ENCODE peak calls at places on chromosomes 12 and 14, in eight cellular contexts. J is pancreas, M is left lung, A is heart left ventricle, R is cardiac muscle cell, P is stomach, W is GM06990, H is astrocyte. D is an unnamed sample. For H3K27me3, the result is how much of the 10 kb centered on the place peaks cover.

GRCh38 chr12:120126635-120127005 is 10.1 kb upstream of the RAB35 start:
- DNase-seq in J (no peak), M (no peak), A (no peak), R (no peak), P (no peak), W (no peak), H (peak), D (no peak)

GRCh38 chr12:106953352-106954260 is 2.1 kb upstream of the TMEM263 start:
- DNase-seq in J (no peak), M (no peak), A (no peak), R (no peak), P (no peak), W (no peak), H (peak), D (no peak)

GRCh38 chr14:74572829-74573360 is 39.1 kb downstream of the LTBP2 start:
- DNase-seq in J (no peak), M (no peak), A (peak), R (no peak), P (no peak), W (no peak), H (peak), D (no peak)

GRCh38 chr14:35351497-35351896 is 53.1 kb downstream of the NFKBIA start:
- DNase-seq in J (no peak), M (no peak), A (no peak), R (no peak), P (no peak), W (no peak), H (no peak), D (no peak)

GRCh38 chr12:128259556-128260070 is 7.4 kb upstream of the TMEM132C start:
- DNase-seq in J (peak), M (no peak), A (no peak), R (peak), P (no peak), W (no peak), H (no peak), D (peak)

GRCh38 chr14:77660754-77661153 is 44.3 kb upstream of the SPTLC2 start:
- DNase-seq in J (no peak), M (no peak), A (no peak), R (no peak), P (no peak), W (no peak), H (peak), D (no peak)

GRCh38 chr12:112506513-112507166 is 87.9 kb downstream of the PTPN11 start:
- DNase-seq in J (no peak), M (no peak), A (no peak), R (no peak), P (no peak), W (no peak), H (no peak), D (no peak)

GRCh38 chr12:54413284-54414190 is 5.5 kb downstream of the ITGA5 start:
- DNase-seq in J (no peak), M (peak), A (peak), R (no peak), P (peak), W (no peak), H (peak), D (no peak)

GRCh38 chr12:117113231-117113630 is 14.0 kb upstream of the TESC start:
- DNase-seq in J (no peak), M (no peak), A (no peak), R (no peak), P (no peak), W (no peak), H (no peak), D (no peak)

GRCh38 chr12:8912910-8913309 is 1.4 kb upstream of the PHC1 start:
- DNase-seq in J (peak), M (no peak), A (no peak), R (no peak), P (peak), W (no peak), H (no peak), D (peak)

GRCh38 chr12:123149088-123149827 is 1.6 kb downstream of the PITPNM2 start:
- DNase-seq in J (no peak), M (no peak), A (no peak), R (no peak), P (no peak), W (no peak), H (no peak), D (no peak)

GRCh38 chr12:90630006-90630405 is 325.0 kb downstream of the CCER1 start:
- DNase-seq in J (no peak), M (no peak), A (no peak), R (no peak), P (no peak), W (no peak), H (no peak), D (no peak)

GRCh38 chr12:16076553-16076952 is 165.4 kb downstream of the DERA start:
- DNase-seq in J (peak), M (no peak), A (no peak), R (peak), P (no peak), W (no peak), H (no peak), D (peak)

GRCh38 chr12:11026118-11026517 is 3.7 kb upstream of the TAS2R19 start:
- DNase-seq in J (no peak), M (no peak), A (no peak), R (no peak), P (no peak), W (no peak), H (no peak), D (peak)

GRCh38 chr12:11022520-11022919 is at the start of gene TAS2R19:
- DNase-seq in J (no peak), M (no peak), A (no peak), R (no peak), P (no peak), W (no peak), H (no peak), D (no peak)

DNA sequence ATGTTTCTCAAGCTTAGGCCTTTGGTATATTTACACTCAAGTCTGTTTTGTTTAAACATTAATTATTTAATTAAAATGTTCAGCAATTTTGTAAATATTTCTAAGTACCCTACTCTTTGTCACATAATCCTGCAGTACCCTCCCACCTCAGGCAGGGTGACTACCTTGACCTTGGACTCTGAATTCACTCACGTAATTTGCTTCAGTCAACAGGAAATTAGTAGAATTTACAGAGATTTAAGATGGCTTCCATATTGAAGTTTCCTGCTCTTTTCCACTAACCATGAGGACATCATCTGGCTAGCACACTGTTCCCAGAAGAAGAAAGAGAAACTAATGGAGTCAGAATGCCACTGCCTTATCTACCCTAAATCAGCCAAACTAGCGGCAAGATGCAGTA is 967 bp upstream of the TAS2R19 start:
- DNase-seq in J (no peak), M (no peak), A (no peak), R (no peak), P (no peak), W (no peak), H (no peak), D (no peak)
- TF ChIP-seq CTCF in J (no peak), M (no peak), A (no peak), R (no peak), P (no peak), W (no peak), H (no peak), D (no peak)

DNA sequence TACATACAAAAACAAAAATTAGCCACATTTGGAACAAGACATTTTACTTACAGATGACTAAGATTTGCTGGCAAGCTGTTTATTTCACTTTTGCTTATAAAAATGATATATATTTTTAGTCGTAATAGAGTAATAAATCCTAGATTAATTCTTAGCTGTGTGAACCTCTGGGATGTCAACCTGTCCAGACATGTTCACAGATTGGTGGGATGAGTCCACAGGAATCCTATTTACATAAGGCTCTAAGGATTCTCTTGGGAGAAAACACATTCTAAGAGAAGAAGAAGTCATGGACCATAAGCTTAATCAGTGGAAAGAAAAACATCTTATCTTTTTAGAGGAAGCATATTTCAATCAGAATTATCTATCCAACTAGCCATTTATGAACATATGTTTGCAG is 797.4 kb downstream of the C12orf50 start:
- DNase-seq in J (no peak), M (no peak), A (no peak), R (no peak), P (no peak), W (no peak), H (no peak), D (no peak)
- H3K4me3 ChIP-seq in J (no peak), M (no peak), A (no peak), R (no peak), P (no peak), W (no peak), H (no peak), D (no peak)

GRCh38 chr12:132459270-132459669 is 30.7 kb upstream of the FBRSL1 start:
- DNase-seq in J (no peak), M (peak), A (no peak), R (no peak), P (no peak), W (no peak), H (no peak), D (no peak)
- H3K27me3 ChIP-seq in J (under half), M (under half), A (under half), R (under half), P (under half), W (under half), H (under half), D (under half)

GRCh38 chr14:59190372-59190771 is 1.9 kb downstream of the DAAM1 start:
- DNase-seq in J (peak), M (no peak), A (peak), R (peak), P (no peak), W (no peak), H (no peak), D (peak)
- TF ChIP-seq CTCF in J (no peak), M (no peak), A (no peak), R (peak), P (no peak), W (peak), H (no peak), D (peak)

DNA sequence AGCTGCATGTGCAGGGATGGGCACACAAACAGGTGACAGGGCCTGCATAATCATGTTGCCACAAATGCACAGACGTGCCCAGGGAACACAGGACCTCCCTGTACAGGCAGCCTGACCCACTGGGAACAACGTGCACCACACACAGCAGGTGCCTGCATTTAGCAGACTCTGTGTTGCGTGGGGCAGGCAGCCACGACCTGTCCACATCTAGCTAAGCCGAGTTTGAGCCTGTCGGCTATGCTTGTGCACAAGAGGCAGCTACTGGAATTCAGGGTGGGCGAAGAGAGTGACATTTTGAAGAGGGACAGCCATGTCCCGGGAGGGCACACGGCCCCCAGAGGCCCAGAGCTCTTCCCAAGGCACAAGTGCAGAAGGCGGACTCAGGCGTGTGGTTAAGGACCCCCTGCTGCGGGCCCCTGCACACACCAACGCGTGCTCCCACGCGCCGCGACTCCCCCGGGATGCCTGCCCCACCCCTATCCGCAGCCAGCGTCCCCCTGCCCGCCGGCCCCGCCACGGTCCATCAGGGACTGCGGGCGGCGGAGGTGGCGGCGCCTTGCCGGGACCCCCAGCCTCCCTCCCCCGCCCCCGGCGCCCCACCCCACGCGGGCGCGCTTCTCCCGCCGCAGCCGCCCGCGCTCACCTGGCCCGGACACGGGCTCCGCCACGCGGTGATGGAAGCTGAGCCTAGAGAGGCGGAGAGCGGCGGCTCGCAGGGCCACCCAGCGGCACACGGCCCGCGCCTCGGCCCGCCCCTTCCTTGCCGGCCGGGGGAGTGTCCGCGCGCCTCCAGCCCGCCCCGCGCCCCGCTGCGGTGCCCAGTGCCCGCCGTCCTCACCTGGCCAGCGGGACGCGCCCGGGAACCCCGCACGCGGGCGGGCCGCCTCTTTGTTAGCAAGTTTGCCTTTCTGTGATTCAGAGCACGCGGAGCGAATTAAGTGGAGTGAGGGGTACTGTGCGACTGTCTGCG is 125.3 kb upstream of the PRMT8 start:
- DNase-seq in J (peak), M (peak), A (peak), R (peak), P (peak), W (no peak), H (no peak), D (peak)
- H3K4me3 ChIP-seq in J (peak), M (peak), A (peak), R (peak), P (peak), W (no peak), H (no peak), D (peak)

DNA sequence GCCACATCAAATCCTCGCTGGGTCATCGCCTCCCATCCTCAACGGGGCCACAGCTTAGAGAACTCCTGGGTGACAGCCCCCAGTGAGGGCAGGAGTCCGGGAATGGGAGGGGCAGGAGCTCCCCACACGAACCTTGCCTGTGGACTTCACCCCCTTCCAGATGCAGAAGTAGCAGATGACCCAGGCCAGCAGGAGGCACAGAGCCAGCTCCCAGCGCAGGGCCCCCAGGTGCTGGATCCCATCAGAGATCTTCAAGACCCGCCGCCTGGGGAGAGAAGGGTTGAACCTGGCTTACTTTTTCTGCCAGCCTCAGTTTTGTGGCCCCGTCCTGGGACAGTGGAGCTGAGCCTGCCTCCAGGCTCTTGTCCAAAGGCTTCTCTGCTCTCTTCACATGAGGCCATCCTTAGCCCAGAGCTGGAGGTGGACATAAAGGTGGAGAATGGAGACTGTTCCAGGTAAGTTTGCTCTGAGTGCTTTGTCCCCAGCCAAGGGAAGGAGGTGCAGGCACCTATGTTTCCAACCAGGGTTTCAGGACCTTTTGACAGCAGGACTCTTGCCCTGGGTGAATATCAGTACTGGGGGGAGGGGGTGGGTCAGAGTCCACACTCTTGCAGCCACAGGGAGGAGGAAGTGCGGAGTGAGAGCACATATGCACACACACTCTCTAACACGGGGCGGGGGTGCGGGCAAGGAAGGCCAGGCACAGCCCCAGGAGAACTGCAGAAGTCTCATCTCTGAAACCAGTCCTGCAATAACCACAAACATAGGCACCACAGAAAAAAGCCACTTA is 23.3 kb upstream of the SLC6A12 start:
- DNase-seq in J (no peak), M (no peak), A (no peak), R (no peak), P (no peak), W (no peak), H (no peak), D (no peak)
- H3K27me3 ChIP-seq in J (under half), M (under half), A (under half), R (under half), P (under half), W (under half), H (under half), D (under half)

DNA sequence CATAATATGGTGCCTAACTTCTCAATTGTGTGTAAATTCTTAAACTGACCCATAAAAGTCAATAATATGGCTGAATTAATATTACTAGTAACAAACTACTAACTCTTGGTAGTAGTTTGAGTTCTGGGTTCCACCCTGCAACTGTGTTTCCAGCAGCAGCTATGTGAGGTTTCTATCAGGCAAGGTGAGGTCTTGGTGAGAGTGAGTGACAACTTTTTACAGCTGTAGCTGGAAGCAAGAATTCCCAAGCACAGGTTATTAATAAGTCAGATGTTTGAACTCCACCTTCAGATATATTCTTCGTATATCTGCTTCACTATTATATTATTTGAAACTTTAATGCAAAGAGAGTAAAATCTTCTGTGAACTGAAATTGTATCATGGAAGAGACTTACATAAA is 43.8 kb downstream of the MAP4K5 start:
- DNase-seq in J (no peak), M (no peak), A (no peak), R (no peak), P (no peak), W (no peak), H (no peak), D (no peak)
- TF ChIP-seq CTCF in J (no peak), M (no peak), A (no peak), R (no peak), P (no peak), W (no peak), H (no peak), D (no peak)

DNA sequence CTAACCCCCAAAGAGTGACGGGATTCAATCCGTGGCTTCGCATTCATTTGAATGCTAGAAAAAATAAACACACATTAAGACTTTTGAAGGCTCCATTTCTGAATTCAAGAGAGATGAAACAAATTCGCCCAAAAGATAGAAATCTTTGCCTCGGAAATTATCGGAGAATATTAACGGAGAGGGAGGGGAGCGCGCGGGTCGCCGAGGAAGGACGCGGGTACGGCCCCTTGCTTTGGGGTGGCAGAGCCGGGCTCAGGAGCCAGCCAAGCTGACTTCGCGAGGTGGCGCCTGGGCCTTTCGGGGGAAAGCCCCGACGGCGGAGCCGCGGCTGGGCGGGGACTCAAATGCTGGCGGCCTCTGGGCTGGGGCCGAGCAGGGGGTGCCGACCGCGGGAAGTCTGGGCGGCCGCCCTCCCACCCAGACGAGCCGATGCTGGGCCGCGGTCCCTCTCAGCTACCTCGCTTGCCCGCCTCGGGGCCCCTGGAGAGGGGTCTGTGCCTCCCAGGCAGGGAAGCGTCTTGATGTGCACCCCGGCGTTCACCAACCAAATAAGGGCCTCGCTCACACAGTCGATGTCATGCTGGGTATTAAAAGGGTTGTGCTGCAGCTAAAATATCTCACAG is 14.7 kb downstream of the NKX2-1 start:
- DNase-seq in J (no peak), M (peak), A (no peak), R (no peak), P (no peak), W (no peak), H (no peak), D (no peak)
- H3K4me3 ChIP-seq in J (no peak), M (peak), A (no peak), R (no peak), P (peak), W (peak), H (no peak), D (no peak)

GRCh38 chr14:64700290-64700689 is 3.9 kb upstream of the PLEKHG3 start:
- DNase-seq in J (no peak), M (no peak), A (no peak), R (no peak), P (no peak), W (no peak), H (no peak), D (no peak)
- H3K27me3 ChIP-seq in J (under half), M (under half), A (under half), R (under half), P (under half), W (under half), H (under half), D (under half)

DNA sequence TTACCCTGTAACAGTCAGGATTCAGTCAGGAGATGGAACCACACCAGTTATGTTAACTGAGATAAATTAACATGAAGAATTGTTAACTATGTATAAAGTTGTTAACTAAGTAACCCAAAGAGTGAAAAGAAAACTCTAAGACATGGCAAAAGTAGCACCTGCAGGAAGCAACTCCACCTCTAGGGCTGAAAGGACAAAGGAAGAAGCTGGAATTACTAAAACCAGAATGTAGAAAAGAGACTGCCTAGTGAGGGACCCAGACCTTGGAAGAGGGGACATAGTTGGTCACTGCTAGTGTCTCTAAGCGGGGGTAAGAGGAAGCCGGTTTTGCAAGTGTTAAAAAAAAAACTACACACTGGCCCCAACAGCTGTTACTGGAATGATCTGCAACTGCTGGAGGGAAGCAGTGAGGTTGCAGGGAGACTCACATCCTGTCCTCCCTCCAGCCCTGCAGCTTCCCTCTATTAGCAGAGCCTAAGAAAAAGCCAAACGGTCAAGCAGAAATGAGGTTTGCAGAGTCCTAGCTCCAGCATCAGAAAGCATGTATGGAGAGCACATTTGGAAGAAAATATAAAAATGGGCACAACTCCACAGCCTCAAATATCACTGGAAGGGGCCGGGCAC is 39.7 kb downstream of the GPR135 start:
- DNase-seq in J (no peak), M (no peak), A (peak), R (no peak), P (no peak), W (no peak), H (no peak), D (no peak)
- TF ChIP-seq CTCF in J (no peak), M (no peak), A (no peak), R (peak), P (no peak), W (no peak), H (no peak), D (no peak)